ENCODE peak calls at places on chromosomes 11 and 22, in ten cellular contexts. N, J, W, P, L, D, Z, I, M and C are unnamed samples.

GRCh38 chr11:120336641-120337132 is 474 bp downstream of the ARHGEF12 start:
- DNase-seq in W (peak), D (no peak), J (no peak), N (peak), P (peak), L (no peak), Z (peak), I (peak), M (no peak), C (no peak)

GRCh38 chr22:25942989-25943411 is 201.0 kb downstream of the MYO18B start:
- DNase-seq in W (no peak), D (no peak), L (no peak), N (no peak), J (no peak), Z (no peak), P (no peak), I (no peak), M (no peak), C (no peak)

GRCh38 chr11:128473631-128474030 is 113.7 kb downstream of the ETS1 start:
- DNase-seq in M (no peak), D (no peak), L (no peak), J (no peak), I (peak), Z (no peak), P (no peak), N (no peak), W (peak), C (no peak)

GRCh38 chr11:9765320-9766101 is 101.6 kb downstream of the SWAP70 start:
- DNase-seq in D (peak), P (no peak), Z (no peak), J (no peak), N (peak), L (peak), I (no peak), M (no peak), W (no peak), C (peak)

GRCh38 chr11:115581871-115582639 is 77.8 kb upstream of the CADM1 start:
- DNase-seq in M (no peak), P (peak), N (peak), D (no peak), L (peak), J (no peak), W (no peak), I (no peak), Z (no peak), C (no peak)

GRCh38 chr11:118211006-118211405 is 13.8 kb downstream of the JAML start:
- DNase-seq in W (no peak), P (no peak), Z (no peak), I (no peak), N (peak), J (peak), L (no peak), M (no peak), D (peak), C (no peak)

GRCh38 chr11:104323841-104324240 is 159.9 kb upstream of the PDGFD start:
- DNase-seq in D (no peak), W (no peak), I (no peak), Z (no peak), P (no peak), J (no peak), M (no peak), L (no peak), N (no peak), C (no peak)

GRCh38 chr11:120712014-120712413 is 200.5 kb downstream of the GRIK4 start:
- DNase-seq in W (no peak), P (no peak), L (no peak), Z (no peak), D (no peak), N (no peak), I (no peak), J (no peak), M (no peak), C (no peak)

GRCh38 chr11:2927851-2928604 is 1.2 kb downstream of the PHLDA2 start:
- DNase-seq in L (no peak), N (peak), J (no peak), I (no peak), D (peak), W (no peak), P (peak), Z (peak), M (no peak), C (no peak)

GRCh38 chr11:98185245-98185644 is 835.5 kb upstream of the CNTN5 start:
- DNase-seq in L (no peak), W (no peak), M (no peak), N (no peak), I (no peak), Z (no peak), P (no peak), J (no peak), D (no peak), C (no peak)

GRCh38 chr11:32487270-32487669 is 51.9 kb upstream of the WT1 start:
- DNase-seq in J (no peak), W (no peak), N (no peak), L (peak), D (no peak), Z (peak), P (no peak), M (no peak), I (no peak), C (no peak)

GRCh38 chr11:112610996-112611795 is 350.0 kb upstream of the NCAM1 start:
- DNase-seq in Z (no peak), I (no peak), L (no peak), N (no peak), M (no peak), J (no peak), P (no peak), D (peak), W (no peak), C (peak)

GRCh38 chr22:39472570-39473556 is 16.1 kb downstream of the MGAT3 start:
- DNase-seq in N (peak), P (peak), W (peak), L (peak), M (no peak), I (no peak), D (no peak), J (no peak), Z (no peak), C (no peak)

GRCh38 chr22:43242627-43243026 is 55.7 kb upstream of the TTLL12 start:
- DNase-seq in P (no peak), N (no peak), W (no peak), I (no peak), L (no peak), D (no peak), M (no peak), Z (no peak), J (no peak), C (no peak)

GRCh38 chr11:91435694-91436375 is 788.8 kb upstream of the FAT3 start:
- DNase-seq in J (no peak), P (no peak), I (no peak), W (no peak), D (no peak), N (no peak), Z (no peak), L (no peak), M (no peak), C (no peak)

GRCh38 chr22:43867839-43868652 is 5.7 kb upstream of the SULT4A1 start:
- DNase-seq in Z (peak), P (no peak), D (peak), N (peak), J (peak), M (no peak), W (peak), L (peak), I (peak), C (no peak)

GRCh38 chr11:14417975-14418374 is 59.0 kb upstream of the RRAS2 start:
- DNase-seq in J (no peak), P (no peak), Z (no peak), W (no peak), N (no peak), D (peak), L (no peak), I (no peak), M (no peak), C (no peak)

GRCh38 chr22:31538815-31539214 is 42.5 kb downstream of the SFI1 start:
- DNase-seq in D (no peak), W (no peak), P (no peak), M (no peak), N (no peak), I (peak), Z (no peak), L (no peak), J (no peak), C (no peak)

GRCh38 chr11:279966-280761 is 2.0 kb downstream of the NLRP6 start:
- DNase-seq in M (no peak), W (no peak), I (peak), N (peak), Z (no peak), P (no peak), D (no peak), J (no peak), L (peak), C (no peak)

GRCh38 chr11:117511981-117512448 is 184.4 kb downstream of the CEP164 start:
- DNase-seq in Z (no peak), M (no peak), J (no peak), W (no peak), D (no peak), I (no peak), L (no peak), P (peak), N (peak), C (no peak)

GRCh38 chr11:22263613-22264012 is 70.7 kb downstream of the ANO5 start:
- DNase-seq in M (no peak), W (no peak), J (no peak), L (peak), P (no peak), I (no peak), N (no peak), Z (no peak), D (no peak), C (no peak)

GRCh38 chr11:69599502-69599901 is 41.5 kb upstream of the CCND1 start:
- DNase-seq in W (no peak), J (no peak), L (no peak), N (no peak), Z (no peak), I (no peak), D (peak), P (no peak), M (no peak), C (no peak)

GRCh38 chr11:63858628-63859550 is 20.0 kb downstream of the MARK2 start:
- DNase-seq in P (no peak), L (no peak), N (peak), J (no peak), Z (no peak), W (no peak), D (peak), I (no peak), M (no peak), C (peak)

GRCh38 chr11:44189986-44190882 is 94.8 kb downstream of the EXT2 start:
- DNase-seq in P (no peak), J (no peak), D (no peak), M (no peak), N (no peak), W (no peak), L (no peak), I (no peak), Z (no peak), C (no peak)

GRCh38 chr11:117809236-117810055 is 12.4 kb upstream of the DSCAML1 start:
- DNase-seq in Z (peak), N (peak), I (peak), L (peak), J (peak), D (peak), P (peak), W (no peak), M (no peak), C (no peak)

GRCh38 chr11:101860694-101861371 is 54.0 kb upstream of the CEP126 start:
- DNase-seq in P (no peak), W (peak), J (peak), L (peak), M (no peak), Z (peak), I (peak), N (peak), D (peak), C (peak)

GRCh38 chr11:14380947-14381555 is 22.1 kb upstream of the RRAS2 start:
- DNase-seq in W (no peak), P (peak), L (peak), D (peak), Z (peak), I (peak), J (peak), M (peak), N (peak), C (no peak)

GRCh38 chr22:44180706-44181032 is at the start of gene PARVG:
- DNase-seq in Z (no peak), W (peak), D (no peak), M (no peak), I (peak), N (no peak), J (no peak), L (peak), P (no peak), C (no peak)

GRCh38 chr11:116144387-116144958 is 628.3 kb downstream of the BUD13 start:
- DNase-seq in P (no peak), M (no peak), W (no peak), N (no peak), D (no peak), J (no peak), Z (no peak), L (no peak), I (no peak), C (no peak)

GRCh38 chr11:10351768-10352641 is 47.1 kb downstream of the ADM start:
- DNase-seq in L (peak), D (peak), P (peak), M (no peak), W (no peak), J (peak), N (peak), I (no peak), Z (peak), C (peak)

GRCh38 chr11:107752954-107753822 is 41.3 kb upstream of the SLN start:
- DNase-seq in P (no peak), M (no peak), J (no peak), N (no peak), I (no peak), D (no peak), L (no peak), Z (no peak), W (no peak), C (no peak)

GRCh38 chr11:128837627-128838026 is 29.5 kb downstream of the KCNJ1 start:
- DNase-seq in Z (no peak), D (no peak), J (no peak), P (no peak), L (no peak), M (no peak), N (no peak), I (peak), W (peak), C (no peak)

GRCh38 chr11:105829084-105829483 is 193.0 kb downstream of the MSANTD4 start:
- DNase-seq in N (no peak), P (no peak), W (peak), L (no peak), I (no peak), J (no peak), M (no peak), Z (no peak), D (no peak), C (no peak)